ENCODE peak calls at places on chromosomes 2 and 18, in nine cellular contexts. N is heart left ventricle, H is tibial artery, S is heart right ventricle, X is astrocyte, I is lower lobe of right lung, E is neural progenitor cell, W is HCT116, Y is psoas muscle. L is an unnamed sample. For H3K36me3, the result is how much of the 10 kb centered on the place peaks cover.

GRCh38 chr2:121242175-121242875 is 42.7 kb downstream of the TFCP2L1 start:
- DNase-seq in N (no peak), H (peak), S (no peak), X (no peak), I (peak), E (no peak), W (no peak), Y (no peak), L (no peak)

GRCh38 chr2:219551863-219552381 is 8.1 kb downstream of the TMEM198 start:
- DNase-seq in N (no peak), H (no peak), S (no peak), X (no peak), I (no peak), E (no peak), W (no peak), Y (no peak), L (peak)

GRCh38 chr2:119837759-119838158 is 78.0 kb downstream of the PTPN4 start:
- DNase-seq in N (no peak), H (no peak), S (no peak), X (no peak), I (peak), E (no peak), W (no peak), Y (no peak), L (no peak)

GRCh38 chr2:77268626-77269025 is 253.6 kb downstream of the LRRTM4 start:
- DNase-seq in N (no peak), H (no peak), S (no peak), X (peak), I (no peak), E (no peak), W (no peak), Y (no peak), L (no peak)

GRCh38 chr2:120541553-120541932 is 194.1 kb upstream of the GLI2 start:
- DNase-seq in N (no peak), H (no peak), S (no peak), X (no peak), I (no peak), E (no peak), W (no peak), Y (peak), L (no peak)

GRCh38 chr2:98458207-98458606 is 13.5 kb downstream of the INPP4A start:
- DNase-seq in N (no peak), H (no peak), S (no peak), X (no peak), I (no peak), E (no peak), W (no peak), Y (no peak), L (no peak)

GRCh38 chr2:98471402-98472131 is 26.9 kb downstream of the INPP4A start:
- DNase-seq in N (no peak), H (no peak), S (no peak), X (no peak), I (no peak), E (no peak), W (no peak), Y (no peak), L (no peak)

GRCh38 chr2:141770511-141770910 is 360.3 kb downstream of the LRP1B start:
- DNase-seq in N (no peak), H (no peak), S (no peak), X (no peak), I (no peak), E (no peak), W (no peak), Y (no peak), L (no peak)

GRCh38 chr2:7945080-7945479 is 736.8 kb upstream of the ID2 start:
- DNase-seq in N (no peak), H (no peak), S (no peak), X (no peak), I (no peak), E (no peak), W (no peak), Y (no peak), L (no peak)

GRCh38 chr2:96961551-96961950 is 24.8 kb downstream of the FAM178B start:
- DNase-seq in N (no peak), H (no peak), S (no peak), X (no peak), I (no peak), E (no peak), W (no peak), Y (no peak), L (no peak)

GRCh38 chr2:29013046-29013780 is 32.1 kb downstream of the TOGARAM2 start:
- DNase-seq in N (no peak), H (no peak), S (no peak), X (no peak), I (no peak), E (no peak), W (no peak), Y (no peak), L (no peak)

GRCh38 chr2:62149708-62150107 is 46.2 kb upstream of the B3GNT2 start:
- DNase-seq in N (no peak), H (no peak), S (no peak), X (peak), I (no peak), E (no peak), W (no peak), Y (no peak), L (peak)

GRCh38 chr2:32882911-32883810 is 63.6 kb upstream of the LTBP1 start:
- DNase-seq in N (no peak), H (no peak), S (no peak), X (peak), I (no peak), E (no peak), W (no peak), Y (no peak), L (no peak)

GRCh38 chr2:136118819-136119716 is 1.1 kb upstream of the CXCR4 start:
- DNase-seq in N (peak), H (peak), S (peak), X (no peak), I (peak), E (peak), W (no peak), Y (peak), L (peak)

GRCh38 chr2:21096458-21096857 is 27.3 kb upstream of the TDRD15 start:
- DNase-seq in N (no peak), H (no peak), S (no peak), X (no peak), I (no peak), E (no peak), W (no peak), Y (no peak), L (no peak)

GRCh38 chr2:25955036-25955435 is 27.3 kb downstream of the KIF3C start:
- DNase-seq in N (no peak), H (no peak), S (no peak), X (no peak), I (no peak), E (no peak), W (no peak), Y (no peak), L (no peak)

GRCh38 chr2:69645026-69645425 is 1.5 kb upstream of the AAK1 start:
- DNase-seq in N (no peak), H (no peak), S (no peak), X (no peak), I (no peak), E (no peak), W (no peak), Y (no peak), L (no peak)

GRCh38 chr2:131517106-131517831 is 10.4 kb upstream of the CCDC74A start:
- DNase-seq in N (no peak), H (no peak), S (no peak), X (no peak), I (no peak), E (no peak), W (no peak), Y (no peak), L (no peak)

GRCh38 chr2:70471129-70471528 is 82.5 kb downstream of the TGFA start:
- DNase-seq in N (no peak), H (no peak), S (no peak), X (no peak), I (no peak), E (no peak), W (no peak), Y (no peak), L (no peak)

GRCh38 chr2:183078163-183078466 is 432 bp upstream of the DUSP19 start:
- DNase-seq in N (peak), H (no peak), S (peak), X (no peak), I (peak), E (no peak), W (no peak), Y (no peak), L (peak)

GRCh38 chr18:11497585-11497984 is 111.8 kb upstream of the SLC35G4 start:
- DNase-seq in N (no peak), H (no peak), S (no peak), X (no peak), I (no peak), E (no peak), W (no peak), Y (peak), L (no peak)

GRCh38 chr2:234047361-234047760 is 3.1 kb upstream of the SPP2 start:
- DNase-seq in N (no peak), H (no peak), S (no peak), X (peak), I (no peak), E (no peak), W (no peak), Y (no peak), L (no peak)

GRCh38 chr2:215280326-215280725 is 31.5 kb upstream of the ATIC start:
- DNase-seq in N (no peak), H (no peak), S (no peak), X (no peak), I (no peak), E (no peak), W (no peak), Y (no peak), L (no peak)

GRCh38 chr2:48548871-48549270 is 18.9 kb downstream of the STON1 start:
- DNase-seq in N (no peak), H (no peak), S (no peak), X (peak), I (no peak), E (peak), W (no peak), Y (no peak), L (no peak)

GRCh38 chr18:79677221-79677620 is 2.4 kb upstream of the CTDP1 start:
- DNase-seq in N (no peak), H (peak), S (no peak), X (no peak), I (no peak), E (no peak), W (no peak), Y (no peak), L (no peak)

GRCh38 chr2:197514754-197515153 is 1.1 kb upstream of the MOB4 start:
- DNase-seq in N (no peak), H (no peak), S (no peak), X (peak), I (no peak), E (no peak), W (no peak), Y (no peak), L (no peak)

GRCh38 chr2:197517150-197517549 is 1.3 kb downstream of the MOB4 start:
- DNase-seq in N (no peak), H (no peak), S (no peak), X (no peak), I (no peak), E (no peak), W (no peak), Y (no peak), L (no peak)

GRCh38 chr2:197515277-197515797 is 529 bp upstream of the MOB4 start:
- DNase-seq in N (no peak), H (no peak), S (no peak), X (peak), I (no peak), E (no peak), W (peak), Y (no peak), L (no peak)

GRCh38 chr2:197515798-197516761 is at the start of gene MOB4:
- DNase-seq in N (peak), H (peak), S (peak), X (peak), I (peak), E (peak), W (peak), Y (peak), L (peak)
- TF ChIP-seq CTCF in N (no peak), H (no peak), S (no peak), X (no peak), I (no peak), E (no peak), W (no peak), Y (no peak), L (no peak)

GRCh38 chr2:199946196-199946595 is 9.1 kb downstream of the TYW5 start:
- DNase-seq in N (no peak), H (no peak), S (no peak), X (no peak), I (no peak), E (no peak), W (no peak), Y (no peak), L (no peak)
- H3K36me3 ChIP-seq in N (half or more), H (under half), S (half or more), X (under half), I (half or more), E (under half), W (under half), Y (under half), L (under half)

DNA sequence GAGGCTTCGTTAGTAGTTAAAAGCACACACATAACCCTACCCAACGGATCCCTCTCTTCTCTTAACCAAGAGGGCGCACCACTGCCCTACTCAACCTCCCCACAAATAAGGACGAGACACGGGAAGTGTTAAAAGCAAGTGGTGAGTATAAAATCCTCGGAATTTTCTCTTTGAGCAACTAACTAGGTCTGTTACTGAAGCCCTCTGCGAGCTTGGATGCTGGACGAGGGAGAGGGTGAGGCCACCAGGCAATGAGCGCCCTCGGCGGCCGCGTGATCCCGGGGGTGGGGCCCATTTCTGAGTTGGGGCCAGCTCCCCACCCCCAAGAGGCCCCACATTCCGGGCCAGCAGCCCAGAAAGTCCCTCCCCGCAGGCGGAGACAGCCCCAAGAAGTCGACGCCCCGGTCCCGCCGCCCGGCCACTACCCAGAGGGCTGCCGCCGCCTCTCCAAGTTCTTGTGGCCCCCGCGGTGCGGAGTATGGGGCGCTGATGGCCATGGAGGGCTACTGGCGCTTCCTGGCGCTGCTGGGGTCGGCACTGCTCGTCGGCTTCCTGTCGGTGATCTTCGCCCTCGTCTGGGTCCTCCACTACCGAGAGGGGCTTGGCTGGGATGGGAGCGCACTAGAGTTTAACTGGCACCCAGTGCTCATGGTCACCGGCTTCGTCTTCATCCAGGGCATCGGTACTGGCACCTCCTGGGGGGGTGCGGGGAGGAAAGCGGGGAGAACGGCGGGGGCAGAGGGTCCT is at the start of gene CYBRD1:
- DNase-seq in N (peak), H (peak), S (peak), X (peak), I (peak), E (peak), W (no peak), Y (peak), L (peak)
- TF ChIP-seq CTCF in N (no peak), H (no peak), S (no peak), X (no peak), I (no peak), E (peak), W (no peak), Y (no peak), L (peak)

DNA sequence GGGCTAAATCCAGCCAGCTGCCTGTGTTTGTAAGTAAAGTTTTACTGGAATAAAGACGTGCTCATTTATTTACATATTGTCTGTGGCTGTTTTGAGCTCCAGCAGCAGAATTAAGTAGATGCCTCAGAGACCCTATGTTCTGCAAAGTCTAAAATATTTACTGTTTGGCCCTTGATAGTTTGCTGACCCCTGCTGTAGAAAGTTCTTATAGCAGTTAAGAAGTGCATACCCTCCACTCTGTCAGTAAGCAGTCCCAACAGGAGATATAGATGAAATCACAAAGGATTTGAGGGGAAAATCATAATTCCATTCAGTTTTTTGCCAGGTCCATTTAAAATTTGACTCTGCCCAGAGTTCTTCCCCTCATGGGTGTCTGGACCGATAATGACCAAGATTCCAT is 50.1 kb upstream of the ITM2C start:
- DNase-seq in N (no peak), H (no peak), S (no peak), X (peak), I (no peak), E (peak), W (no peak), Y (no peak), L (no peak)
- H3K36me3 ChIP-seq in N (half or more), H (under half), S (half or more), X (half or more), I (half or more), E (under half), W (under half), Y (under half), L (under half)

DNA sequence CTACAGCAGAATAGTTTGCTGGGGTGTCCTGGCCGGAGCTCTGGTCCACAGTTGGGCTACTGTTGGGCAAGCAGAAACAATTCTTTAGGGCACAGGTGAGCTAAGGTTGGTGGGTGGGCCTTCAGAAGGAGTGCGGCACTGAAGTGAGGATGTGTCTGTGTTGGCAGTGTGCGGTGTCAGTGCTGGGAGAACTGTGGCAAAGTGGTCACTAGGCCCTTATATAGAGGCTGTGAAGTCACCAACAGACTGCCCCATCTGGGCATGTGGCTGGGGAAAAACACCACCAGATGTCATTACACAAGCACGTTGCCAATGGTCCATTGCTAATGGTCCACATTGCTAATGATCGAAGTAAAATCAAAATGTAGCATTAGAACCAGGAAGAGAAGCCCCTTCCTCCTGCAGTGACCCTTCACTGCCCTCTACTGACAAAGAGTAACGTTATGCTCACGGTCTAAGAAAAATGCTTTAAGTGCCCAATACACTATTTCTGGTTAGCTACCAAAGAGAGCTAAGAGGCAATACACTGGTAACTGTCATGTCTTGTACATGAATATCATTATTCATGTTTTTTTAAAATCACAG is 21.3 kb downstream of the SCN1A start:
- DNase-seq in N (no peak), H (no peak), S (no peak), X (no peak), I (no peak), E (peak), W (no peak), Y (no peak), L (no peak)
- TF ChIP-seq CTCF in N (no peak), H (no peak), S (peak), X (peak), I (no peak), E (peak), W (peak), Y (no peak), L (peak)

DNA sequence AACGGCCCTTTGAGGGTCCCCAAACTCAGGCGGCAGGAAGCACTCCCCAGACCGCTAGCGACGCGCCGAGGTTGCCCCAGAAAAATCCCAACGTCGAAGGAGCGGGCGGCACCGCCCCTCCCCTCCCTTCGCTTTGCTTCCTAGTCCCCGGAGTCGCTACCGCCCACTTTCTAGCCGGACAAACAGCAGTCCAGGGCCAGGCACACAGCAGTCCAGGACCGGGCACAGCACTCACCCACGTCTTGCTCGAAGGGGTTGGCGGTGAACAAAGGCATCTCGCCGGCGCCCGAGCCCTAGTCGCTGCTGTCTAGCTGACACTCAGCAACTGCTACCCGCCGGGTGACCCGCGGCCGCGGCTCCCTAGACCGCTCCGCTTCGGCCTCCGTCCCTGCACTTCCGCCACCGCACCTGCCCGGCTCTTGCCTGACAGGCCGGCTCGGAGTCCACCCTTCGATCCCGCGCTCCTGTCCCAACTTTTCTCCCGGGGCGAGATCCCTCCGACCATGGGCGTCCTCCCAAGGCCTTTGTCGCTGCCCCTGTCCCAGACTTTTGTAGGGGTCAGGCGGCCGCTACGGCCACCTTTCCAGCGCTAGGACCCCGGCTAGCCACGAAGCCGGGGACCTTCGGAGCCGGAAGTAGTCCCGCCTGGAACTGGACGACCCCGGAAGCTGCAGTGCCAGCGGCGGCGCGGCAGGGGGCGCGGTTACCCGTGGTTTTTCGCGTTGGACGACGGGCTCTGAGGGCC is at the start of gene STAM2:
- DNase-seq in N (peak), H (peak), S (peak), X (peak), I (peak), E (peak), W (peak), Y (peak), L (peak)
- H3K36me3 ChIP-seq in N (under half), H (under half), S (under half), X (under half), I (under half), E (under half), W (under half), Y (under half), L (under half)

GRCh38 chr2:179898873-179899272 is 37.5 kb upstream of the ZNF385B start:
- DNase-seq in N (no peak), H (no peak), S (no peak), X (peak), I (no peak), E (peak), W (peak), Y (no peak), L (no peak)
- TF ChIP-seq CTCF in N (no peak), H (no peak), S (peak), X (peak), I (no peak), E (peak), W (peak), Y (no peak), L (peak)

GRCh38 chr2:74092236-74092635 is 55.5 kb downstream of the BOLA3 start:
- DNase-seq in N (no peak), H (no peak), S (no peak), X (no peak), I (no peak), E (no peak), W (no peak), Y (no peak), L (no peak)
- H3K36me3 ChIP-seq in N (half or more), H (under half), S (half or more), X (under half), I (half or more), E (under half), W (under half), Y (under half), L (under half)